ENCODE peak calls at places on chromosomes 11 and 22, in six cellular contexts. One of them, this sample, is unnamed.

GRCh38 chr11:33920838-33921613 is 29.1 kb upstream of the LMO2 start:
- DNase-seq in pancreas: no peak
- DNase-seq in lower leg skin: no peak
- DNase-seq in hepatocyte: no peak
- DNase-seq in activated CD4-positive, alpha-beta T cell treated with anti-CD3 and anti-CD28 coated beads for 36 hours: peak
- DNase-seq in HFFc6: no peak
- DNase-seq in this sample: no peak

GRCh38 chr22:47154621-47155081 is 392.2 kb downstream of the TBC1D22A start:
- DNase-seq in HFFc6: no peak
- DNase-seq in activated CD4-positive, alpha-beta T cell treated with anti-CD3 and anti-CD28 coated beads for 36 hours: no peak
- DNase-seq in pancreas: peak
- DNase-seq in hepatocyte: peak
- DNase-seq in lower leg skin: no peak
- DNase-seq in this sample: no peak

GRCh38 chr22:44402196-44403111 is 89.7 kb upstream of the SHISAL1 start:
- DNase-seq in activated CD4-positive, alpha-beta T cell treated with anti-CD3 and anti-CD28 coated beads for 36 hours: no peak
- DNase-seq in lower leg skin: no peak
- DNase-seq in pancreas: no peak
- DNase-seq in hepatocyte: no peak
- DNase-seq in HFFc6: no peak
- DNase-seq in this sample: no peak

GRCh38 chr22:21937041-21937820 is 15.4 kb downstream of the PPM1F start:
- DNase-seq in lower leg skin: peak
- DNase-seq in pancreas: peak
- DNase-seq in HFFc6: no peak
- DNase-seq in activated CD4-positive, alpha-beta T cell treated with anti-CD3 and anti-CD28 coated beads for 36 hours: no peak
- DNase-seq in hepatocyte: no peak
- DNase-seq in this sample: no peak

GRCh38 chr11:45432100-45432499 is 146.0 kb upstream of the SYT13 start:
- DNase-seq in hepatocyte: no peak
- DNase-seq in lower leg skin: no peak
- DNase-seq in pancreas: no peak
- DNase-seq in activated CD4-positive, alpha-beta T cell treated with anti-CD3 and anti-CD28 coated beads for 36 hours: no peak
- DNase-seq in HFFc6: no peak
- DNase-seq in this sample: no peak

GRCh38 chr22:31039393-31039792 is 41.7 kb upstream of the SMTN start:
- DNase-seq in HFFc6: peak
- DNase-seq in pancreas: no peak
- DNase-seq in lower leg skin: no peak
- DNase-seq in activated CD4-positive, alpha-beta T cell treated with anti-CD3 and anti-CD28 coated beads for 36 hours: no peak
- DNase-seq in hepatocyte: no peak
- DNase-seq in this sample: no peak

GRCh38 chr22:49827853-49828598 is at the start of gene BRD1:
- DNase-seq in hepatocyte: peak
- DNase-seq in HFFc6: peak
- DNase-seq in activated CD4-positive, alpha-beta T cell treated with anti-CD3 and anti-CD28 coated beads for 36 hours: peak
- DNase-seq in pancreas: peak
- DNase-seq in lower leg skin: no peak
- DNase-seq in this sample: no peak

GRCh38 chr22:19805821-19806212 is 45.2 kb downstream of the TBX1 start:
- DNase-seq in HFFc6: no peak
- DNase-seq in hepatocyte: peak
- DNase-seq in activated CD4-positive, alpha-beta T cell treated with anti-CD3 and anti-CD28 coated beads for 36 hours: no peak
- DNase-seq in pancreas: no peak
- DNase-seq in lower leg skin: no peak
- DNase-seq in this sample: no peak

GRCh38 chr11:76314741-76315090 is 66.2 kb downstream of the THAP12 start:
- DNase-seq in lower leg skin: no peak
- DNase-seq in activated CD4-positive, alpha-beta T cell treated with anti-CD3 and anti-CD28 coated beads for 36 hours: no peak
- DNase-seq in HFFc6: peak
- DNase-seq in pancreas: no peak
- DNase-seq in hepatocyte: no peak
- DNase-seq in this sample: no peak

GRCh38 chr11:13215157-13215556 is 62.4 kb upstream of the BMAL1 start:
- DNase-seq in pancreas: no peak
- DNase-seq in activated CD4-positive, alpha-beta T cell treated with anti-CD3 and anti-CD28 coated beads for 36 hours: no peak
- DNase-seq in hepatocyte: no peak
- DNase-seq in HFFc6: peak
- DNase-seq in lower leg skin: no peak
- DNase-seq in this sample: no peak

GRCh38 chr11:96167787-96168186 is 175.2 kb downstream of the MAML2 start:
- DNase-seq in hepatocyte: no peak
- DNase-seq in HFFc6: no peak
- DNase-seq in pancreas: no peak
- DNase-seq in lower leg skin: no peak
- DNase-seq in activated CD4-positive, alpha-beta T cell treated with anti-CD3 and anti-CD28 coated beads for 36 hours: no peak
- DNase-seq in this sample: no peak

GRCh38 chr22:50302041-50302541 is 5.4 kb downstream of the PLXNB2 start:
- DNase-seq in pancreas: no peak
- DNase-seq in lower leg skin: no peak
- DNase-seq in hepatocyte: peak
- DNase-seq in HFFc6: no peak
- DNase-seq in activated CD4-positive, alpha-beta T cell treated with anti-CD3 and anti-CD28 coated beads for 36 hours: no peak
- DNase-seq in this sample: no peak

GRCh38 chr22:18001040-18001893 is 23.1 kb downstream of the MICAL3 start:
- DNase-seq in pancreas: peak
- DNase-seq in lower leg skin: peak
- DNase-seq in hepatocyte: peak
- DNase-seq in activated CD4-positive, alpha-beta T cell treated with anti-CD3 and anti-CD28 coated beads for 36 hours: peak
- DNase-seq in HFFc6: peak
- DNase-seq in this sample: peak

GRCh38 chr11:1481483-1481825 is 5.1 kb downstream of the MOB2 start:
- DNase-seq in HFFc6: no peak
- DNase-seq in hepatocyte: no peak
- DNase-seq in lower leg skin: no peak
- DNase-seq in pancreas: no peak
- DNase-seq in activated CD4-positive, alpha-beta T cell treated with anti-CD3 and anti-CD28 coated beads for 36 hours: no peak
- DNase-seq in this sample: no peak

GRCh38 chr22:47540011-47540410 is 777.6 kb downstream of the TBC1D22A start:
- DNase-seq in activated CD4-positive, alpha-beta T cell treated with anti-CD3 and anti-CD28 coated beads for 36 hours: no peak
- DNase-seq in HFFc6: no peak
- DNase-seq in hepatocyte: no peak
- DNase-seq in pancreas: no peak
- DNase-seq in lower leg skin: no peak
- DNase-seq in this sample: no peak

GRCh38 chr22:27336151-27337090 is 465.1 kb downstream of the MN1 start:
- DNase-seq in pancreas: no peak
- DNase-seq in activated CD4-positive, alpha-beta T cell treated with anti-CD3 and anti-CD28 coated beads for 36 hours: no peak
- DNase-seq in lower leg skin: no peak
- DNase-seq in HFFc6: no peak
- DNase-seq in hepatocyte: no peak
- DNase-seq in this sample: no peak

This sample was measured in neural crest cell.